ENCODE peak calls at places on chromosomes 11 and 22, in seven cellular contexts. C is GDM1; U is activated CD4-positive, alpha-beta T cell treated with anti-CD3 and anti-CD28 coated beads, Interleukin-2, amount 50 U/mL, for 1 hour; X is T-helper 9 cell; Y is brain microvascular endothelial cell; G is stimulated activated CD8-positive, alpha-beta memory T cell treated with anti-CD3 and anti-CD28 coated beads, Interleukin-15, amount 100 ng/mL, for 4 hours; T is astrocyte of the spinal cord. K is an unnamed sample.

GRCh38 chr11:66186470-66186869 is 82.0 kb upstream of the RAB1B start:
- DNase-seq in G (no peak), U (no peak), C (no peak), Y (no peak), X (no peak), T (no peak), K (no peak)

GRCh38 chr11:116855413-116855812 is 18.0 kb upstream of the APOA1 start:
- DNase-seq in U (no peak), Y (no peak), G (no peak), T (no peak), C (no peak), X (no peak), K (no peak)

GRCh38 chr11:105177658-105178057 is 38.1 kb upstream of the CARD18 start:
- DNase-seq in X (no peak), C (no peak), G (no peak), T (peak; percentile 89), U (no peak), Y (peak; percentile 77), K (no peak)

GRCh38 chr11:72782081-72782920 is 11.5 kb downstream of the STARD10 start:
- DNase-seq in C (no peak), G (no peak), X (no peak), T (no peak), U (no peak), Y (no peak), K (peak; percentile 71)

GRCh38 chr11:78261367-78261766 is 72.6 kb downstream of the USP35 start:
- DNase-seq in C (no peak), Y (no peak), T (no peak), U (no peak), X (no peak), G (no peak), K (no peak)

GRCh38 chr22:32177221-32177765 is 18.2 kb upstream of the C22orf42 start:
- DNase-seq in X (no peak), T (no peak), G (no peak), Y (no peak), C (no peak), U (no peak), K (no peak)

GRCh38 chr11:65381721-65382035 is 768 bp downstream of the SLC25A45 start:
- DNase-seq in X (peak; percentile 16), U (peak; percentile 21), Y (peak; percentile 68), T (peak; percentile 73), C (peak; percentile 58), G (no peak), K (no peak)

GRCh38 chr22:48084041-48084748 is 1321.7 kb downstream of the TBC1D22A start:
- DNase-seq in T (no peak), Y (no peak), C (peak; percentile 48), G (no peak), U (no peak), X (no peak), K (peak; percentile 60)

GRCh38 chr11:122439911-122440782 is 215.4 kb upstream of the UBASH3B start:
- DNase-seq in Y (peak; percentile 34), U (no peak), G (no peak), C (no peak), X (no peak), T (peak; percentile 62), K (peak; percentile 58)

GRCh38 chr11:2258501-2259465 is 11.6 kb downstream of the ASCL2 start:
- DNase-seq in C (no peak), T (no peak), Y (no peak), U (no peak), X (no peak), G (no peak), K (no peak)

GRCh38 chr22:17108256-17109112 is 12.7 kb downstream of the TMEM121B start:
- DNase-seq in C (no peak), G (no peak), Y (no peak), X (no peak), T (no peak), U (no peak), K (no peak)

GRCh38 chr11:84886344-84886743 is 740.8 kb downstream of the DLG2 start:
- DNase-seq in Y (peak; percentile 33), T (peak; percentile 52), U (no peak), C (no peak), X (no peak), G (no peak), K (no peak)

GRCh38 chr22:25497269-25497668 is 67.2 kb upstream of the GRK3 start:
- DNase-seq in X (no peak), T (peak; percentile 29), C (no peak), G (no peak), U (no peak), Y (peak; percentile 30), K (no peak)

GRCh38 chr11:127098684-127099083 is 98.1 kb upstream of the KIRREL3 start:
- DNase-seq in Y (no peak), U (no peak), G (no peak), T (no peak), C (no peak), X (no peak), K (no peak)

GRCh38 chr11:62202910-62203309 is 5.6 kb upstream of the SCGB2A1 start:
- DNase-seq in C (no peak), G (no peak), U (no peak), Y (no peak), X (no peak), T (no peak), K (peak; percentile 91)

GRCh38 chr11:19838994-19839768 is 126.5 kb downstream of the NAV2 start:
- DNase-seq in T (peak; percentile 6), Y (no peak), U (no peak), X (no peak), C (no peak), G (no peak), K (no peak)